ENCODE peak calls at places on chromosomes 2 and 18, in seven cellular contexts. One of them, this sample, is unnamed.

GRCh38 chr2:11681722-11682589 is 12.0 kb upstream of the NTSR2 start:
- DNase-seq in epithelial cell of esophagus: peak; percentile 50
- DNase-seq in cardiac muscle cell: peak; percentile 54
- DNase-seq in C1 segment of cervical spinal cord: peak; percentile 20
- DNase-seq in stromal cell of bone marrow: no peak
- DNase-seq in DMS 273 treated with DMSO at 0.1 percent for 48 hours: no peak
- DNase-seq in astrocyte of the cerebellum: no peak
- DNase-seq in this sample: peak; percentile 50

GRCh38 chr2:96541753-96542152 is 5.2 kb downstream of the ARID5A start:
- DNase-seq in epithelial cell of esophagus: no peak
- DNase-seq in cardiac muscle cell: no peak
- DNase-seq in C1 segment of cervical spinal cord: no peak
- DNase-seq in stromal cell of bone marrow: no peak
- DNase-seq in DMS 273 treated with DMSO at 0.1 percent for 48 hours: no peak
- DNase-seq in astrocyte of the cerebellum: no peak
- DNase-seq in this sample: no peak

GRCh38 chr18:5418985-5419495 is 123.5 kb upstream of the ZBTB14 start:
- DNase-seq in epithelial cell of esophagus: no peak
- DNase-seq in cardiac muscle cell: no peak
- DNase-seq in C1 segment of cervical spinal cord: no peak
- DNase-seq in stromal cell of bone marrow: no peak
- DNase-seq in DMS 273 treated with DMSO at 0.1 percent for 48 hours: no peak
- DNase-seq in astrocyte of the cerebellum: no peak
- DNase-seq in this sample: no peak

GRCh38 chr2:173187911-173188788 is 112.5 kb downstream of the MAP3K20 start:
- DNase-seq in epithelial cell of esophagus: peak; percentile 34
- DNase-seq in cardiac muscle cell: no peak
- DNase-seq in C1 segment of cervical spinal cord: no peak
- DNase-seq in stromal cell of bone marrow: peak; percentile 57
- DNase-seq in DMS 273 treated with DMSO at 0.1 percent for 48 hours: no peak
- DNase-seq in astrocyte of the cerebellum: no peak
- DNase-seq in this sample: no peak

GRCh38 chr2:10931710-10932255 is 20.0 kb downstream of the KCNF1 start:
- DNase-seq in epithelial cell of esophagus: no peak
- DNase-seq in cardiac muscle cell: no peak
- DNase-seq in C1 segment of cervical spinal cord: no peak
- DNase-seq in stromal cell of bone marrow: peak; percentile 79
- DNase-seq in DMS 273 treated with DMSO at 0.1 percent for 48 hours: no peak
- DNase-seq in astrocyte of the cerebellum: peak; percentile 93
- DNase-seq in this sample: no peak

GRCh38 chr2:191571163-191571769 is 106.7 kb upstream of the NABP1 start:
- DNase-seq in epithelial cell of esophagus: peak; percentile 69
- DNase-seq in cardiac muscle cell: no peak
- DNase-seq in C1 segment of cervical spinal cord: no peak
- DNase-seq in stromal cell of bone marrow: peak; percentile 66
- DNase-seq in DMS 273 treated with DMSO at 0.1 percent for 48 hours: no peak
- DNase-seq in astrocyte of the cerebellum: peak; percentile 20
- DNase-seq in this sample: no peak

GRCh38 chr2:141557329-141558098 is 573.3 kb downstream of the LRP1B start:
- DNase-seq in epithelial cell of esophagus: peak; percentile 97
- DNase-seq in cardiac muscle cell: no peak
- DNase-seq in C1 segment of cervical spinal cord: no peak
- DNase-seq in stromal cell of bone marrow: peak; percentile 31
- DNase-seq in DMS 273 treated with DMSO at 0.1 percent for 48 hours: no peak
- DNase-seq in astrocyte of the cerebellum: peak; percentile 90
- DNase-seq in this sample: no peak

GRCh38 chr2:75870133-75870532 is 159.4 kb upstream of the GCFC2 start:
- DNase-seq in epithelial cell of esophagus: no peak
- DNase-seq in cardiac muscle cell: no peak
- DNase-seq in C1 segment of cervical spinal cord: no peak
- DNase-seq in stromal cell of bone marrow: no peak
- DNase-seq in DMS 273 treated with DMSO at 0.1 percent for 48 hours: no peak
- DNase-seq in astrocyte of the cerebellum: no peak
- DNase-seq in this sample: no peak

GRCh38 chr2:150681120-150681796 is 193.8 kb upstream of the RND3 start:
- DNase-seq in epithelial cell of esophagus: peak; percentile 43
- DNase-seq in cardiac muscle cell: no peak
- DNase-seq in C1 segment of cervical spinal cord: no peak
- DNase-seq in stromal cell of bone marrow: peak; percentile 96
- DNase-seq in DMS 273 treated with DMSO at 0.1 percent for 48 hours: no peak
- DNase-seq in astrocyte of the cerebellum: no peak
- DNase-seq in this sample: no peak

GRCh38 chr2:192124576-192124975 is 70.2 kb downstream of the TMEFF2 start:
- DNase-seq in epithelial cell of esophagus: no peak
- DNase-seq in cardiac muscle cell: no peak
- DNase-seq in C1 segment of cervical spinal cord: no peak
- DNase-seq in stromal cell of bone marrow: no peak
- DNase-seq in DMS 273 treated with DMSO at 0.1 percent for 48 hours: no peak
- DNase-seq in astrocyte of the cerebellum: peak; percentile 32
- DNase-seq in this sample: no peak

GRCh38 chr2:198499539-198499938 is 695.1 kb downstream of the PLCL1 start:
- DNase-seq in epithelial cell of esophagus: no peak
- DNase-seq in cardiac muscle cell: no peak
- DNase-seq in C1 segment of cervical spinal cord: no peak
- DNase-seq in stromal cell of bone marrow: peak; percentile 68
- DNase-seq in DMS 273 treated with DMSO at 0.1 percent for 48 hours: peak; percentile 5
- DNase-seq in astrocyte of the cerebellum: peak; percentile 24
- DNase-seq in this sample: no peak

GRCh38 chr2:88530081-88530480 is 77.6 kb upstream of the FOXI3 start:
- DNase-seq in epithelial cell of esophagus: peak; percentile 62
- DNase-seq in cardiac muscle cell: no peak
- DNase-seq in C1 segment of cervical spinal cord: no peak
- DNase-seq in stromal cell of bone marrow: no peak
- DNase-seq in DMS 273 treated with DMSO at 0.1 percent for 48 hours: no peak
- DNase-seq in astrocyte of the cerebellum: no peak
- DNase-seq in this sample: no peak

GRCh38 chr18:30245756-30246515 is 796.6 kb downstream of the DSC3 start:
- DNase-seq in epithelial cell of esophagus: no peak
- DNase-seq in cardiac muscle cell: no peak
- DNase-seq in C1 segment of cervical spinal cord: no peak
- DNase-seq in stromal cell of bone marrow: no peak
- DNase-seq in DMS 273 treated with DMSO at 0.1 percent for 48 hours: no peak
- DNase-seq in astrocyte of the cerebellum: peak; percentile 33
- DNase-seq in this sample: no peak

GRCh38 chr2:3307901-3308300 is 69.7 kb downstream of the EIPR1 start:
- DNase-seq in epithelial cell of esophagus: no peak
- DNase-seq in cardiac muscle cell: no peak
- DNase-seq in C1 segment of cervical spinal cord: no peak
- DNase-seq in stromal cell of bone marrow: no peak
- DNase-seq in DMS 273 treated with DMSO at 0.1 percent for 48 hours: no peak
- DNase-seq in astrocyte of the cerebellum: no peak
- DNase-seq in this sample: no peak

GRCh38 chr2:127573771-127574170 is 38.3 kb downstream of the MYO7B start:
- DNase-seq in epithelial cell of esophagus: no peak
- DNase-seq in cardiac muscle cell: no peak
- DNase-seq in C1 segment of cervical spinal cord: no peak
- DNase-seq in stromal cell of bone marrow: no peak
- DNase-seq in DMS 273 treated with DMSO at 0.1 percent for 48 hours: no peak
- DNase-seq in astrocyte of the cerebellum: no peak
- DNase-seq in this sample: no peak

GRCh38 chr2:60556998-60557955 is 3.8 kb upstream of the BCL11A start:
- DNase-seq in epithelial cell of esophagus: no peak
- DNase-seq in cardiac muscle cell: no peak
- DNase-seq in C1 segment of cervical spinal cord: no peak
- DNase-seq in stromal cell of bone marrow: no peak
- DNase-seq in DMS 273 treated with DMSO at 0.1 percent for 48 hours: no peak
- DNase-seq in astrocyte of the cerebellum: no peak
- DNase-seq in this sample: no peak

GRCh38 chr2:160289803-160290202 is 89.7 kb upstream of the ITGB6 start:
- DNase-seq in epithelial cell of esophagus: no peak
- DNase-seq in cardiac muscle cell: no peak
- DNase-seq in C1 segment of cervical spinal cord: no peak
- DNase-seq in stromal cell of bone marrow: peak; percentile 37
- DNase-seq in DMS 273 treated with DMSO at 0.1 percent for 48 hours: no peak
- DNase-seq in astrocyte of the cerebellum: no peak
- DNase-seq in this sample: no peak

GRCh38 chr2:48345176-48345575 is 184.8 kb upstream of the STON1 start:
- DNase-seq in epithelial cell of esophagus: no peak
- DNase-seq in cardiac muscle cell: no peak
- DNase-seq in C1 segment of cervical spinal cord: no peak
- DNase-seq in stromal cell of bone marrow: no peak
- DNase-seq in DMS 273 treated with DMSO at 0.1 percent for 48 hours: no peak
- DNase-seq in astrocyte of the cerebellum: no peak
- DNase-seq in this sample: no peak

This sample was measured in neuronal stem cell.